ENCODE peak calls at places on chromosomes 3 and 15, in four cellular contexts. K is endothelial cell of umbilical vein; S is SJCRH30; O is CD4-positive, CD25-positive, alpha-beta regulatory T cell. Q is an unnamed sample. For H3K27me3, the result is how much of the 10 kb centered on the place peaks cover.

GRCh38 chr15:56969265-56969895 is 50.9 kb downstream of the TCF12 start:
- DNase-seq in K (no peak), S (no peak), O (no peak), Q (no peak)

GRCh38 chr15:92014461-92015030 is 161.0 kb downstream of the SLCO3A1 start:
- DNase-seq in K (no peak), S (no peak), O (no peak), Q (no peak)

GRCh38 chr3:169764164-169764452 is 752 bp downstream of the TERC start:
- DNase-seq in K (no peak), S (no peak), O (no peak), Q (no peak)

GRCh38 chr15:101152914-101153313 is 98.9 kb downstream of the CHSY1 start:
- DNase-seq in K (no peak), S (no peak), O (no peak), Q (no peak)

GRCh38 chr3:163018664-163019063 is 1522.1 kb downstream of the OTOL1 start:
- DNase-seq in K (no peak), S (no peak), O (no peak), Q (no peak)

GRCh38 chr3:179615458-179616173 is 11.0 kb downstream of the NDUFB5 start:
- DNase-seq in K (peak), S (no peak), O (no peak), Q (no peak)

GRCh38 chr3:38471260-38471857 is 17.7 kb downstream of the ACVR2B start:
- DNase-seq in K (no peak), S (no peak), O (no peak), Q (no peak)

GRCh38 chr3:31278532-31278931 is 254.2 kb upstream of the STT3B start:
- DNase-seq in K (no peak), S (no peak), O (no peak), Q (no peak)

GRCh38 chr3:153925826-153926514 is 195.2 kb upstream of the ARHGEF26 start:
- DNase-seq in K (no peak), S (no peak), O (no peak), Q (no peak)

GRCh38 chr15:44726568-44727461 is 9.5 kb upstream of the TRIM69 start:
- DNase-seq in K (peak), S (peak), O (peak), Q (peak)

GRCh38 chr3:139308156-139309017 is 35.4 kb upstream of the MRPS22 start:
- DNase-seq in K (no peak), S (no peak), O (no peak), Q (no peak)

GRCh38 chr3:66485291-66485968 is 15.4 kb downstream of the LRIG1 start:
- DNase-seq in K (no peak), S (no peak), O (no peak), Q (peak)

GRCh38 chr3:137765310-137766033 is 1.4 kb downstream of the SOX14 start:
- DNase-seq in K (no peak), S (no peak), O (no peak), Q (no peak)

GRCh38 chr3:90092994-90093393 is 985.6 kb downstream of the EPHA3 start:
- DNase-seq in K (no peak), S (no peak), O (no peak), Q (peak)

GRCh38 chr15:100627789-100628395 is 25.5 kb downstream of the ASB7 start:
- DNase-seq in K (peak), S (peak), O (peak), Q (peak)

GRCh38 chr15:44489464-44489863 is 47.5 kb upstream of the EIF3J start:
- DNase-seq in K (peak), S (no peak), O (no peak), Q (peak)

GRCh38 chr3:146164951-146165350 is 4.0 kb upstream of the PLOD2 start:
- DNase-seq in K (no peak), S (no peak), O (no peak), Q (no peak)

GRCh38 chr3:108218811-108219210 is 3.4 kb downstream of the IFT57 start:
- DNase-seq in K (no peak), S (no peak), O (no peak), Q (no peak)

GRCh38 chr3:64073362-64073761 is 50.1 kb upstream of the PSMD6 start:
- DNase-seq in K (no peak), S (no peak), O (no peak), Q (no peak)

GRCh38 chr3:27449530-27450150 is 34.5 kb downstream of the SLC4A7 start:
- DNase-seq in K (no peak), S (no peak), O (no peak), Q (no peak)

GRCh38 chr3:61053781-61054496 is 197.3 kb downstream of the FHIT start:
- DNase-seq in K (no peak), S (no peak), O (no peak), Q (no peak)

GRCh38 chr15:84750583-84751092 is 2.2 kb downstream of the ZNF592 start:
- DNase-seq in K (no peak), S (no peak), O (no peak), Q (no peak)

GRCh38 chr3:52234516-52235447 is 4.2 kb downstream of the TWF2 start:
- DNase-seq in K (no peak), S (no peak), O (no peak), Q (no peak)

GRCh38 chr3:154184582-154184981 is 63.4 kb downstream of the ARHGEF26 start:
- DNase-seq in K (no peak), S (no peak), O (no peak), Q (no peak)

GRCh38 chr3:157149136-157149696 is 10.7 kb downstream of the CCNL1 start:
- DNase-seq in K (no peak), S (no peak), O (no peak), Q (no peak)

GRCh38 chr15:80286055-80286454 is 34.0 kb upstream of the CTXND1 start:
- DNase-seq in K (no peak), S (no peak), O (no peak), Q (no peak)

GRCh38 chr15:25801586-25802284 is 61.4 kb downstream of the ATP10A start:
- DNase-seq in K (no peak), S (no peak), O (no peak), Q (no peak)

GRCh38 chr15:40241305-40242215 is 2.7 kb downstream of the PAK6 start:
- DNase-seq in K (no peak), S (no peak), O (no peak), Q (no peak)

GRCh38 chr3:186079925-186080324 is 29.0 kb downstream of the ETV5 start:
- DNase-seq in K (no peak), S (no peak), O (no peak), Q (no peak)
- H3K4me3 ChIP-seq in K (no peak), S (no peak), O (no peak), Q (no peak)

DNA sequence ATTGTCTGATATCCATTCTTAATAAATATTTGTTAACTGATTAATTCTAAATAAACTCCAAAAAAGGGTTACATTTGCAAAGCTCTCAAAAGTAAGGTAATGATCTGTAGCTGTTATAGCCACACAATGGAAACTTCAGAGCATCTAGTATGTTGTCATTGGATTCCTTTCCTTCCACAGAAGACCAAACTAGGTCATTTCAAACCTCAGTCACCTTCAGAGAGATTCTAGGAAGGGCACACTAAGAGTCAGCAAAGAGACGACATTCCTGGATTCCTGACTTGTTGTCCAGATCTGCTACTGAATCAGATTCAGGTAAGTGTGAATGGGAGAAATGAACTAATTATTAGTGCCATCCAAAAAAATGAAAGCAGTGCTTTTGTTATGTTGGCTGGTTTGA is 3.0 kb upstream of the COL8A1 start:
- DNase-seq in K (no peak), S (no peak), O (no peak), Q (no peak)
- H3K27me3 ChIP-seq in K (under half), S (under half), O (under half), Q (under half)

GRCh38 chr3:12961726-12962036 is 111.5 kb downstream of the IQSEC1 start:
- DNase-seq in K (no peak), S (no peak), O (no peak), Q (no peak)
- H3K27ac ChIP-seq in K (no peak), S (no peak), O (no peak), Q (no peak)

GRCh38 chr15:90872481-90873184 is 4.2 kb downstream of the FURIN start:
- DNase-seq in K (peak), S (no peak), O (no peak), Q (peak)

GRCh38 chr15:90875549-90875981 is 7.2 kb downstream of the FURIN start:
- DNase-seq in K (no peak), S (no peak), O (no peak), Q (no peak)

GRCh38 chr15:90873488-90873997 is 5.2 kb downstream of the FURIN start:
- DNase-seq in K (no peak), S (no peak), O (no peak), Q (no peak)

GRCh38 chr15:90876046-90876445 is 7.7 kb downstream of the FURIN start:
- DNase-seq in K (no peak), S (no peak), O (no peak), Q (no peak)

GRCh38 chr15:90873998-90874605 is 5.7 kb downstream of the FURIN start:
- DNase-seq in K (peak), S (peak), O (no peak), Q (no peak)
- H3K4me3 ChIP-seq in K (no peak), S (no peak), O (no peak), Q (peak)

GRCh38 chr3:125119752-125120369 is 64.1 kb upstream of the HEG1 start:
- DNase-seq in K (no peak), S (no peak), O (no peak), Q (no peak)
- H3K27me3 ChIP-seq in K (under half), S (under half), O (under half), Q (under half)

DNA sequence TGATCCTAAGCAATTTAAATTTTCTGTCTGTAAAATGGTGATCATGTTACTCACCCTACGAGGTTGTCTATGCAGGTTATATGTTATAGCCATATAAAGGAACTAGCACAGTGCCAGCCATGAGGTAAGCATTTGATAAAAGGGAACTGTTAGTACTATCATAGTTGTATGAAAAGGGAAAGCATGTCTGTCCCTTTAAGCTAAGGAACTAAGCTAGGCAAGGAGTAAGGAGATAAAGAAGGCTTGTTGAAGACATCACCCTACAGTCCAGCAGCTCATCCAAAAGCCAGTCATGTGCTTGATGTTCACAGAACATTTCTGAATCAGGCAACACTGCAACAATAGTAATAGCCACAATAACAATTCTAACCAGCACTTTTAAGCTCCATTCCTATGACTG is 243.9 kb downstream of the ZBTB20 start:
- DNase-seq in K (no peak), S (no peak), O (no peak), Q (no peak)
- H3K27ac ChIP-seq in K (no peak), S (no peak), O (no peak), Q (no peak)

DNA sequence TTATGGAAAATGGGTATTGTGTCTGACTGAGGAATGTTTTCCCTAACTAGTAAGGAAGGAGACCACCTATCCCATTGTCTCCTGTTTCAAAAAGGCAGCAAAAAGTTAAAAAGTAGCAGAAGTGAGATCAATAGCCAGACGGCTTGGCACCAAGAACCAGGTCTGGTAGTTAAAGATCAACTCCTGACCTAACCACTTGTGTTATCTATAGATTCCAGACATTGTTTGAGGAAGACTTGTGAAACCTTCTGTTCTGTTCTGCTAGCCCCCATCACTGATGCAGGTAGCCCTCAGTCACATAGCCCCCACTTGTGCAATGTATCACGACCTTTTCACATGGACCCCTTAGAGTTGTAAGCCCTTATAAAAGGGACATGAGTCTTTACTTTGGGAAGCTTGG is 46.3 kb upstream of the C2CD4B start:
- DNase-seq in K (no peak), S (no peak), O (no peak), Q (no peak)
- H3K4me3 ChIP-seq in K (no peak), S (no peak), O (no peak), Q (no peak)